ENCODE peak calls at places on chromosome 6, in ten cellular contexts. One of them, this sample, is unnamed.

GRCh38 chr6:32665621-32666140 is 776 bp downstream of the HLA-DQB1 start:
- DNase-seq in IMR-90: no peak
- DNase-seq in ovary: no peak
- DNase-seq in heart left ventricle: no peak
- DNase-seq in A549: no peak
- DNase-seq in H54: no peak
- DNase-seq in suprapubic skin: no peak
- DNase-seq in HCT116: no peak
- DNase-seq in breast epithelium: no peak
- DNase-seq in spleen: no peak
- DNase-seq in this sample: no peak

GRCh38 chr6:30075094-30075986 is at the start of gene RNF39:
- DNase-seq in IMR-90: no peak
- DNase-seq in ovary: no peak
- DNase-seq in heart left ventricle: no peak
- DNase-seq in A549: no peak
- DNase-seq in H54: no peak
- DNase-seq in suprapubic skin: no peak
- DNase-seq in HCT116: no peak
- DNase-seq in breast epithelium: no peak
- DNase-seq in spleen: no peak
- DNase-seq in this sample: peak; percentile 84

GRCh38 chr6:100304575-100304974 is 160.1 kb downstream of the SIM1 start:
- DNase-seq in IMR-90: no peak
- DNase-seq in ovary: no peak
- DNase-seq in heart left ventricle: no peak
- DNase-seq in A549: no peak
- DNase-seq in H54: no peak
- DNase-seq in suprapubic skin: no peak
- DNase-seq in HCT116: no peak
- DNase-seq in breast epithelium: no peak
- DNase-seq in spleen: no peak
- DNase-seq in this sample: no peak

GRCh38 chr6:14857501-14857900 is 388.4 kb upstream of the JARID2 start:
- DNase-seq in IMR-90: no peak
- DNase-seq in ovary: no peak
- DNase-seq in heart left ventricle: no peak
- DNase-seq in A549: no peak
- DNase-seq in H54: no peak
- DNase-seq in suprapubic skin: no peak
- DNase-seq in HCT116: no peak
- DNase-seq in breast epithelium: no peak
- DNase-seq in spleen: peak; percentile 92
- DNase-seq in this sample: peak; percentile 55

GRCh38 chr6:16338577-16339262 is 100.3 kb downstream of the GMPR start:
- DNase-seq in IMR-90: peak; percentile 100
- DNase-seq in ovary: peak; percentile 75
- DNase-seq in heart left ventricle: peak; percentile 81
- DNase-seq in A549: peak; percentile 51
- DNase-seq in H54: peak; percentile 90
- DNase-seq in suprapubic skin: peak; percentile 91
- DNase-seq in HCT116: no peak
- DNase-seq in breast epithelium: peak; percentile 56
- DNase-seq in spleen: no peak
- DNase-seq in this sample: no peak

GRCh38 chr6:109183109-109183508 is 87.8 kb downstream of the CEP57L1 start:
- DNase-seq in IMR-90: no peak
- DNase-seq in ovary: no peak
- DNase-seq in heart left ventricle: no peak
- DNase-seq in A549: no peak
- DNase-seq in H54: no peak
- DNase-seq in suprapubic skin: no peak
- DNase-seq in HCT116: no peak
- DNase-seq in breast epithelium: no peak
- DNase-seq in spleen: no peak
- DNase-seq in this sample: no peak

GRCh38 chr6:21750479-21751018 is 157.0 kb downstream of the SOX4 start:
- DNase-seq in IMR-90: no peak
- DNase-seq in ovary: no peak
- DNase-seq in heart left ventricle: no peak
- DNase-seq in A549: no peak
- DNase-seq in H54: no peak
- DNase-seq in suprapubic skin: no peak
- DNase-seq in HCT116: no peak
- DNase-seq in breast epithelium: no peak
- DNase-seq in spleen: no peak
- DNase-seq in this sample: no peak

GRCh38 chr6:38723783-38724182 is 8.7 kb downstream of the DNAH8 start:
- DNase-seq in IMR-90: no peak
- DNase-seq in ovary: no peak
- DNase-seq in heart left ventricle: no peak
- DNase-seq in A549: no peak
- DNase-seq in H54: no peak
- DNase-seq in suprapubic skin: no peak
- DNase-seq in HCT116: no peak
- DNase-seq in breast epithelium: no peak
- DNase-seq in spleen: no peak
- DNase-seq in this sample: no peak

GRCh38 chr6:4169028-4169789 is 33.8 kb upstream of the ECI2 start:
- DNase-seq in IMR-90: peak; percentile 42
- DNase-seq in ovary: no peak
- DNase-seq in heart left ventricle: no peak
- DNase-seq in A549: no peak
- DNase-seq in H54: no peak
- DNase-seq in suprapubic skin: no peak
- DNase-seq in HCT116: no peak
- DNase-seq in breast epithelium: no peak
- DNase-seq in spleen: no peak
- DNase-seq in this sample: no peak

GRCh38 chr6:15827492-15828255 is 164.8 kb upstream of the DTNBP1 start:
- DNase-seq in IMR-90: no peak
- DNase-seq in ovary: no peak
- DNase-seq in heart left ventricle: peak; percentile 58
- DNase-seq in A549: no peak
- DNase-seq in H54: no peak
- DNase-seq in suprapubic skin: no peak
- DNase-seq in HCT116: no peak
- DNase-seq in breast epithelium: no peak
- DNase-seq in spleen: no peak
- DNase-seq in this sample: peak; percentile 22

GRCh38 chr6:3291987-3292386 is 33.2 kb downstream of the PSMG4 start:
- DNase-seq in IMR-90: no peak
- DNase-seq in ovary: peak; percentile 2
- DNase-seq in heart left ventricle: no peak
- DNase-seq in A549: no peak
- DNase-seq in H54: no peak
- DNase-seq in suprapubic skin: peak; percentile 26
- DNase-seq in HCT116: no peak
- DNase-seq in breast epithelium: no peak
- DNase-seq in spleen: peak; percentile 44
- DNase-seq in this sample: peak; percentile 21

GRCh38 chr6:111361648-111362047 is 121.4 kb downstream of the REV3L start:
- DNase-seq in IMR-90: peak; percentile 43
- DNase-seq in ovary: peak; percentile 31
- DNase-seq in heart left ventricle: no peak
- DNase-seq in A549: peak; percentile 3
- DNase-seq in H54: no peak
- DNase-seq in suprapubic skin: no peak
- DNase-seq in HCT116: peak; percentile 10
- DNase-seq in breast epithelium: no peak
- DNase-seq in spleen: no peak
- DNase-seq in this sample: no peak

GRCh38 chr6:126054258-126054702 is 67.9 kb downstream of the TRMT11 start:
- DNase-seq in IMR-90: no peak
- DNase-seq in ovary: no peak
- DNase-seq in heart left ventricle: no peak
- DNase-seq in A549: no peak
- DNase-seq in H54: no peak
- DNase-seq in suprapubic skin: no peak
- DNase-seq in HCT116: no peak
- DNase-seq in breast epithelium: no peak
- DNase-seq in spleen: no peak
- DNase-seq in this sample: no peak

GRCh38 chr6:168371989-168372711 is 52.6 kb upstream of the DACT2 start:
- DNase-seq in IMR-90: no peak
- DNase-seq in ovary: no peak
- DNase-seq in heart left ventricle: no peak
- DNase-seq in A549: no peak
- DNase-seq in H54: no peak
- DNase-seq in suprapubic skin: peak; percentile 44
- DNase-seq in HCT116: no peak
- DNase-seq in breast epithelium: no peak
- DNase-seq in spleen: peak; percentile 68
- DNase-seq in this sample: peak; percentile 58

GRCh38 chr6:20426177-20427082 is 24.8 kb downstream of the E2F3 start:
- DNase-seq in IMR-90: no peak
- DNase-seq in ovary: no peak
- DNase-seq in heart left ventricle: no peak
- DNase-seq in A549: no peak
- DNase-seq in H54: no peak
- DNase-seq in suprapubic skin: no peak
- DNase-seq in HCT116: no peak
- DNase-seq in breast epithelium: no peak
- DNase-seq in spleen: no peak
- DNase-seq in this sample: no peak

GRCh38 chr6:53089948-53090347 is 24.7 kb downstream of the FBXO9 start:
- DNase-seq in IMR-90: no peak
- DNase-seq in ovary: no peak
- DNase-seq in heart left ventricle: no peak
- DNase-seq in A549: no peak
- DNase-seq in H54: no peak
- DNase-seq in suprapubic skin: no peak
- DNase-seq in HCT116: no peak
- DNase-seq in breast epithelium: no peak
- DNase-seq in spleen: no peak
- DNase-seq in this sample: no peak

GRCh38 chr6:117616971-117617765 is 14.9 kb upstream of the GOPC start:
- DNase-seq in IMR-90: no peak
- DNase-seq in ovary: no peak
- DNase-seq in heart left ventricle: no peak
- DNase-seq in A549: no peak
- DNase-seq in H54: no peak
- DNase-seq in suprapubic skin: no peak
- DNase-seq in HCT116: no peak
- DNase-seq in breast epithelium: no peak
- DNase-seq in spleen: no peak
- DNase-seq in this sample: peak; percentile 42

GRCh38 chr6:157148391-157149323 is 174.7 kb downstream of the TMEM242 start:
- DNase-seq in IMR-90: peak; percentile 98
- DNase-seq in ovary: no peak
- DNase-seq in heart left ventricle: peak; percentile 87
- DNase-seq in A549: peak; percentile 82
- DNase-seq in H54: peak; percentile 91
- DNase-seq in suprapubic skin: no peak
- DNase-seq in HCT116: peak; percentile 75
- DNase-seq in breast epithelium: peak; percentile 91
- DNase-seq in spleen: no peak
- DNase-seq in this sample: peak; percentile 52
- TF ChIP-seq POLR2A in IMR-90: peak; percentile 85
- TF ChIP-seq POLR2A in ovary: no peak
- TF ChIP-seq POLR2A in heart left ventricle: no peak
- TF ChIP-seq POLR2A in A549: no peak
- TF ChIP-seq POLR2A in H54: no peak
- TF ChIP-seq POLR2A in suprapubic skin: no peak
- TF ChIP-seq POLR2A in HCT116: no peak
- TF ChIP-seq POLR2A in breast epithelium: no peak
- TF ChIP-seq POLR2A in spleen: no peak
- TF ChIP-seq POLR2A in this sample: no peak

GRCh38 chr6:169722362-169723199 is 1.7 kb downstream of the PHF10 start:
- DNase-seq in IMR-90: peak; percentile 88
- DNase-seq in ovary: peak; percentile 43
- DNase-seq in heart left ventricle: peak; percentile 34
- DNase-seq in A549: no peak
- DNase-seq in H54: peak; percentile 65
- DNase-seq in suprapubic skin: no peak
- DNase-seq in HCT116: no peak
- DNase-seq in breast epithelium: peak; percentile 32
- DNase-seq in spleen: peak; percentile 87
- DNase-seq in this sample: peak; percentile 46
- TF ChIP-seq POLR2A in IMR-90: peak; percentile 51
- TF ChIP-seq POLR2A in ovary: no peak
- TF ChIP-seq POLR2A in heart left ventricle: no peak
- TF ChIP-seq POLR2A in A549: no peak
- TF ChIP-seq POLR2A in H54: no peak
- TF ChIP-seq POLR2A in suprapubic skin: no peak
- TF ChIP-seq POLR2A in HCT116: no peak
- TF ChIP-seq POLR2A in breast epithelium: no peak
- TF ChIP-seq POLR2A in spleen: no peak
- TF ChIP-seq POLR2A in this sample: no peak

DNA sequence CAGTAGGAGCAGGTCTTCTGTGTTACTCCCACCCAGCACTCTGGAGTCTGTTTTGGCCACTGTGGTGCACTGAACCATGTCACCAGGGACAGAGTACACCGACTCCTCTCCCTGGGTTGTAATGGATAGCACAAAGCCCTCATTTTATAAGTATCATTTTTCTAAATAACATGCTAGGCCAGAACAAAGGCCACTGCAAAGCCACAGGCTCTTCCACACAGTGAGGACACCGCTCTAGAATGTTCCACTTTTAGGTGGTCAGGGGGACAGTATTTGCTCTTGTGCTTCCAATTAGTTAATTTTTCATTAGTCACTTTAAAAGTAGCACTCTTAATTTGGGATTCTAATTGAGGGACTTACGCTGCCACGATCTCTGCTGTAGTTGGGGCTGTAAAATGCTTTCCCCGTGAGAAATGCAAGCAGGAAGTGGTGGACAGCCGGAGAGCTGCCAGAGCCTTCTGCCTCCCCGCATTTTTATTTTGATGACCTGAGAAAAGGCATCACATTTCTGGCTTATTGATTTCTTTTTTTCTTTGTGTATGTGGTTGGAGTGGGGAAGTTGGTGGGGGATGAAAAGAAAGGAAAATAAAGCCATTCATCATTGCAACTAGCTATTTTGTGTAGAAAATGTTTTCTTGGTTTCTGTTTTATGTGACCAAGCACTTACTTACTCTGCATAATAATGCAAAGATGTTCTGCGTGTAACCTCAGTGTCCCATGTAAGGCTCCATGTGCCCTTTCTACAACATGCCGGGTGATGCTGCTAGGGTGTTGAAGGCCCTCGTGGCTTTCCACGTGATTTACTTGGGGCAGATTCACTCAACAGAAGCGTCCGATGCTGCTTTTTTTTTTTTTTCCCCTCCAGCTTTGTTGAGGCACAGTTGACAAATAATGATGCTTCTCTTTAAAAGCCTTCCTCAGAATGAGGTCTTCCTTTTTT is 195.9 kb downstream of the SASH1 start:
- DNase-seq in IMR-90: peak; percentile 73
- DNase-seq in ovary: no peak
- DNase-seq in heart left ventricle: no peak
- DNase-seq in A549: no peak
- DNase-seq in H54: no peak
- DNase-seq in suprapubic skin: no peak
- DNase-seq in HCT116: no peak
- DNase-seq in breast epithelium: no peak
- DNase-seq in spleen: no peak
- DNase-seq in this sample: no peak
- TF ChIP-seq POLR2A in IMR-90: no peak
- TF ChIP-seq POLR2A in ovary: no peak
- TF ChIP-seq POLR2A in heart left ventricle: no peak
- TF ChIP-seq POLR2A in A549: no peak
- TF ChIP-seq POLR2A in H54: no peak
- TF ChIP-seq POLR2A in suprapubic skin: no peak
- TF ChIP-seq POLR2A in HCT116: no peak
- TF ChIP-seq POLR2A in breast epithelium: no peak
- TF ChIP-seq POLR2A in spleen: no peak
- TF ChIP-seq POLR2A in this sample: no peak

GRCh38 chr6:54282186-54282585 is 26.1 kb upstream of the TINAG start:
- DNase-seq in IMR-90: peak; percentile 89
- DNase-seq in ovary: no peak
- DNase-seq in heart left ventricle: no peak
- DNase-seq in A549: no peak
- DNase-seq in H54: peak; percentile 10
- DNase-seq in suprapubic skin: no peak
- DNase-seq in HCT116: peak; percentile 19
- DNase-seq in breast epithelium: no peak
- DNase-seq in spleen: no peak
- DNase-seq in this sample: no peak
- TF ChIP-seq POLR2A in IMR-90: no peak
- TF ChIP-seq POLR2A in ovary: no peak
- TF ChIP-seq POLR2A in heart left ventricle: no peak
- TF ChIP-seq POLR2A in A549: no peak
- TF ChIP-seq POLR2A in H54: no peak
- TF ChIP-seq POLR2A in suprapubic skin: no peak
- TF ChIP-seq POLR2A in HCT116: no peak
- TF ChIP-seq POLR2A in breast epithelium: no peak
- TF ChIP-seq POLR2A in spleen: no peak
- TF ChIP-seq POLR2A in this sample: no peak

This sample was measured in upper lobe of left lung.